ENCODE peak calls at places on chromosomes 13 and 19, in ten cellular contexts. V is uterus, W is K562, L is endothelial cell of umbilical vein, P is adrenal gland, M is bronchial epithelial cell, U is Caco-2, O is psoas muscle, F is AG09309, T is pancreas. Z is an unnamed sample.

GRCh38 chr13:110390572-110390971 is 83.5 kb downstream of the COL4A2 start:
- DNase-seq in L (no peak), V (no peak), U (no peak), W (no peak), M (peak), P (no peak), T (no peak), O (no peak), F (no peak), Z (peak)

GRCh38 chr13:78599911-78600310 is 3.4 kb downstream of the POU4F1 start:
- DNase-seq in T (no peak), W (no peak), F (no peak), L (no peak), V (no peak), P (no peak), M (no peak), U (no peak), O (no peak), Z (no peak)

GRCh38 chr19:3320354-3320670 is 46.1 kb upstream of the NFIC start:
- DNase-seq in T (no peak), F (no peak), U (no peak), V (no peak), P (no peak), W (no peak), L (no peak), M (no peak), O (no peak), Z (no peak)

GRCh38 chr13:44523176-44524017 is 52.7 kb downstream of the TSC22D1 start:
- DNase-seq in T (peak), V (no peak), W (peak), F (peak), O (no peak), P (no peak), L (peak), M (peak), U (no peak), Z (peak)

GRCh38 chr13:32669030-32669646 is 82.9 kb downstream of the PDS5B start:
- DNase-seq in W (peak), V (no peak), P (no peak), L (peak), U (no peak), O (no peak), T (no peak), M (peak), F (peak), Z (peak)

GRCh38 chr13:112447761-112448603 is 71.8 kb downstream of the SPACA7 start:
- DNase-seq in T (no peak), L (no peak), W (no peak), V (no peak), M (no peak), U (no peak), O (no peak), P (peak), F (no peak), Z (no peak)

GRCh38 chr19:5805465-5806132 is 732 bp downstream of the NRTN start:
- DNase-seq in W (peak), P (peak), M (no peak), F (no peak), T (peak), U (peak), V (no peak), L (peak), O (no peak), Z (peak)

GRCh38 chr19:40862785-40863184 is 12.5 kb upstream of the CYP2A6 start:
- DNase-seq in U (no peak), M (peak), O (no peak), W (peak), P (no peak), F (peak), L (no peak), V (no peak), T (no peak), Z (peak)

GRCh38 chr13:80040219-80040976 is 300.5 kb downstream of the SPRY2 start:
- DNase-seq in W (no peak), T (no peak), V (no peak), L (peak), F (peak), P (no peak), U (no peak), M (peak), O (no peak), Z (peak)

GRCh38 chr13:99150575-99151370 is 49.9 kb upstream of the UBAC2 start:
- DNase-seq in L (no peak), W (no peak), M (peak), F (peak), V (no peak), U (no peak), P (no peak), T (no peak), O (no peak), Z (peak)

GRCh38 chr13:52701728-52702480 is 37.7 kb downstream of the CNMD start:
- DNase-seq in M (no peak), L (peak), F (no peak), T (no peak), P (no peak), V (no peak), W (peak), O (no peak), U (no peak), Z (no peak)

GRCh38 chr13:50993371-50993770 is 83.8 kb downstream of the RNASEH2B start:
- DNase-seq in L (no peak), M (no peak), T (no peak), P (no peak), U (peak), F (no peak), W (no peak), V (no peak), O (no peak), Z (no peak)

GRCh38 chr19:9940778-9941177 is 4.5 kb upstream of the OLFM2 start:
- DNase-seq in T (no peak), L (no peak), F (no peak), O (no peak), W (no peak), U (no peak), M (no peak), P (no peak), V (no peak), Z (no peak)

GRCh38 chr19:10086032-10086903 is at the start of gene SHFL:
- DNase-seq in M (peak), L (peak), V (peak), O (peak), P (peak), F (no peak), U (no peak), W (peak), T (peak), Z (peak)

GRCh38 chr13:109884462-109884861 is 98.1 kb upstream of the IRS2 start:
- DNase-seq in W (no peak), F (no peak), O (no peak), T (no peak), U (no peak), V (no peak), P (no peak), L (no peak), M (no peak), Z (no peak)

GRCh38 chr13:24081388-24081787 is 79.1 kb upstream of the SPATA13 start:
- DNase-seq in V (no peak), O (no peak), W (no peak), P (peak), L (no peak), F (no peak), M (no peak), T (no peak), U (no peak), Z (no peak)

GRCh38 chr19:31674503-31675186 is 325.4 kb upstream of the TSHZ3 start:
- DNase-seq in M (no peak), P (no peak), W (no peak), O (no peak), U (no peak), F (no peak), L (no peak), V (no peak), T (no peak), Z (no peak)

GRCh38 chr19:10505583-10506229 is 2.5 kb upstream of the KEAP1 start:
- DNase-seq in U (peak), W (peak), V (peak), T (peak), O (peak), M (peak), P (peak), F (no peak), L (peak), Z (peak)

GRCh38 chr19:52735734-52736133 is 890 bp upstream of the ZNF611 start:
- DNase-seq in M (peak), V (peak), U (peak), F (no peak), O (peak), T (peak), W (no peak), P (peak), L (peak), Z (peak)

GRCh38 chr19:11092181-11092538 is 2.9 kb downstream of the LDLR start:
- DNase-seq in W (no peak), P (no peak), V (no peak), M (peak), F (no peak), U (no peak), L (peak), T (no peak), O (no peak), Z (peak)

GRCh38 chr13:107865643-107866006 is 349.7 kb downstream of the LIG4 start:
- DNase-seq in V (no peak), U (no peak), F (no peak), L (no peak), T (no peak), P (no peak), M (no peak), W (peak), O (no peak), Z (peak)

GRCh38 chr13:23671367-23671766 is 101.2 kb downstream of the TNFRSF19 start:
- DNase-seq in O (no peak), P (no peak), U (no peak), F (peak), V (no peak), T (no peak), L (no peak), W (no peak), M (no peak), Z (peak)

GRCh38 chr13:109785141-109785891 is 1.1 kb downstream of the IRS2 start:
- DNase-seq in F (no peak), T (peak), W (no peak), M (no peak), V (peak), U (peak), O (peak), L (peak), P (peak), Z (peak)

GRCh38 chr13:91468301-91468700 is 69.9 kb downstream of the GPC5 start:
- DNase-seq in T (no peak), F (no peak), L (no peak), U (peak), P (no peak), M (peak), W (no peak), V (no peak), O (no peak), Z (no peak)

GRCh38 chr19:11931051-11931450 is 6.1 kb downstream of the ZNF700 start:
- DNase-seq in P (no peak), M (no peak), W (no peak), U (no peak), L (no peak), T (no peak), O (no peak), F (no peak), V (no peak), Z (peak)

GRCh38 chr13:79018166-79018565 is 359.2 kb upstream of the OBI1 start:
- DNase-seq in L (no peak), T (no peak), W (no peak), V (no peak), O (no peak), F (no peak), P (no peak), U (no peak), M (peak), Z (no peak)

GRCh38 chr13:103471896-103472295 is 405.7 kb upstream of the SLC10A2 start:
- DNase-seq in V (no peak), T (no peak), U (no peak), F (no peak), M (no peak), P (no peak), O (no peak), W (no peak), L (no peak), Z (no peak)

GRCh38 chr13:45101327-45102018 is 18.8 kb upstream of the GTF2F2 start:
- DNase-seq in W (no peak), M (no peak), P (no peak), L (no peak), V (no peak), F (no peak), U (no peak), O (no peak), T (no peak), Z (no peak)

GRCh38 chr19:34676697-34677385 is at the start of gene SCGB2B2:
- DNase-seq in F (peak), U (peak), L (no peak), P (peak), M (no peak), V (no peak), W (no peak), T (peak), O (no peak), Z (no peak)

GRCh38 chr13:113393572-113394503 is 29.9 kb upstream of the GRTP1 start:
- DNase-seq in W (peak), T (peak), L (peak), M (peak), F (no peak), U (peak), V (peak), P (peak), O (peak), Z (peak)

GRCh38 chr13:23828086-23828485 is 61.1 kb downstream of the MIPEP start:
- DNase-seq in M (no peak), P (no peak), U (no peak), F (no peak), L (no peak), O (no peak), T (no peak), W (no peak), V (no peak), Z (peak)

DNA sequence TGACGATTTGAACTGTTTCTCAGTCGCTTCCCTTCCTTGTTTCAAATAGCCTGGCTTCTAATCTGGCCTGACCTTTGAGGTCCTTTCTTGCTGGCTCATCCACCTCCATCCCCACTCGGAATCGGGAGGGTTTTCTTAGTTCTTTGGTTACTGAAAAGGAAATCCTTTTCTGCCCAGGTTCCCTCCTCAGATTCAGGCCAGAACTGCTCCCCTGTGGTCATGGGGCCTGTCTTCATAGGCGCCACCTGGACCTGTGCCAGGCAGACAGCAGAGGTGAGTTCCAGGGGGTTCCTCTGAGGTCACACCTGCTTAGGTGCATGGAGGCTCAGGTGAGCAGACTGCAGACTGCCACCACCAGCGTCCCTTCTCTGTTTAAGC is 62.4 kb downstream of the AKAP11 start:
- DNase-seq in M (no peak), U (no peak), O (no peak), P (no peak), L (no peak), V (no peak), T (no peak), W (no peak), F (no peak), Z (no peak)
- TF ChIP-seq CTCF in M (no peak), U (no peak), O (no peak), P (no peak), L (no peak), V (no peak), T (no peak), W (no peak), F (no peak), Z (no peak)

GRCh38 chr13:27372896-27373295 is 51.5 kb upstream of the GTF3A start:
- DNase-seq in M (no peak), L (no peak), V (no peak), P (no peak), U (peak), T (peak), O (no peak), F (no peak), W (no peak), Z (no peak)

GRCh38 chr13:27375686-27376326 is 48.6 kb upstream of the GTF3A start:
- DNase-seq in U (peak), P (peak), T (peak), V (peak), F (no peak), W (peak), O (peak), M (peak), L (peak), Z (peak)

GRCh38 chr13:27374126-27374613 is 50.2 kb upstream of the GTF3A start:
- DNase-seq in P (no peak), F (no peak), U (no peak), V (no peak), M (no peak), L (no peak), T (peak), W (no peak), O (no peak), Z (no peak)

GRCh38 chr13:27371932-27372331 is 52.5 kb upstream of the GTF3A start:
- DNase-seq in T (peak), P (no peak), M (no peak), V (no peak), L (no peak), U (no peak), F (no peak), O (no peak), W (no peak), Z (no peak)

GRCh38 chr13:27374650-27375049 is 49.8 kb upstream of the GTF3A start:
- DNase-seq in T (peak), M (peak), U (peak), W (peak), P (peak), L (peak), F (peak), O (peak), V (peak), Z (peak)
- H3K4me3 ChIP-seq in T (peak), M (no peak), U (no peak), W (no peak), P (no peak), L (no peak), F (no peak), O (no peak), V (no peak), Z (no peak)

GRCh38 chr19:48123907-48124675 is 13.5 kb upstream of the PLA2G4C start:
- DNase-seq in F (peak), U (peak), O (no peak), T (no peak), M (peak), W (no peak), L (peak), P (no peak), V (no peak), Z (peak)
- TF ChIP-seq CTCF in F (peak), U (peak), O (no peak), T (no peak), M (peak), W (no peak), L (peak), P (no peak), V (no peak), Z (peak)

GRCh38 chr19:48615145-48616040 is 517 bp upstream of the FAM83E start:
- DNase-seq in L (no peak), T (no peak), U (no peak), F (no peak), P (peak), W (no peak), V (no peak), O (no peak), M (no peak), Z (no peak)

GRCh38 chr19:48617146-48617937 is 1.6 kb downstream of the RPL18 start:
- DNase-seq in F (no peak), P (peak), M (no peak), L (no peak), V (no peak), T (no peak), O (no peak), W (no peak), U (no peak), Z (no peak)

GRCh38 chr19:48618278-48618915 is 581 bp downstream of the RPL18 start:
- DNase-seq in U (no peak), W (no peak), V (no peak), P (peak), O (no peak), M (no peak), F (no peak), T (no peak), L (no peak), Z (no peak)

GRCh38 chr19:48616041-48616436 is 1.2 kb upstream of the FAM83E start:
- DNase-seq in U (peak), M (no peak), W (no peak), O (no peak), P (peak), F (no peak), L (no peak), T (no peak), V (no peak), Z (no peak)

DNA sequence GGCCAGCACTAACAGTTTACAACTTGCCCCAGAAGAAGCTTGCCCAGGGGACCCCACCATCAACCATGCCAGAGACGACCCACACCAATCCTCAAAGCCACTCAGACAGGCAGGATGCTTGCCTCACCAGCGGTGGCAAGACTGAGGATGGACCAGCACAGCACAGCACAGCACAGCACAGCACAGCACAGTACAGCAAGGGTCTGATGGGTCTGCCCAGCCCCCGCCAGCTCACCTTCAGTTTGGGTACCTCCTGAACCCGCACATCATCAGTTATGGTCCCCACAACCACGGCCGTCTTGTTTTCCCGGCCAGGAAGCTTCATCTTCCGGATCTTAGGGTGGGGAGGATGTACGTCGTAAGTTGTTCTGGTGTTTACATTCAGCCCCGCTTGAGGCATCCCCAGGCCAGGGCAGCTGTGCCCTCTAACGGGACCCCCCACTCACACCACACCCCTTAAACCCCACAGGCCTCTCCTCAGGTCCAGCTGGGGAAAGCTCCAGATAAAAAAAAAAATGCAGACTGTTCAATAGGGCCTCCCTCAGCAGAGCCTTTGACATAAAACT is 1.7 kb upstream of the FAM83E start:
- DNase-seq in U (no peak), T (no peak), W (no peak), V (no peak), O (no peak), M (no peak), L (no peak), F (no peak), P (peak), Z (no peak)
- H3K4me3 ChIP-seq in U (no peak), T (no peak), W (peak), V (no peak), O (peak), M (no peak), L (no peak), F (peak), P (no peak), Z (peak)

DNA sequence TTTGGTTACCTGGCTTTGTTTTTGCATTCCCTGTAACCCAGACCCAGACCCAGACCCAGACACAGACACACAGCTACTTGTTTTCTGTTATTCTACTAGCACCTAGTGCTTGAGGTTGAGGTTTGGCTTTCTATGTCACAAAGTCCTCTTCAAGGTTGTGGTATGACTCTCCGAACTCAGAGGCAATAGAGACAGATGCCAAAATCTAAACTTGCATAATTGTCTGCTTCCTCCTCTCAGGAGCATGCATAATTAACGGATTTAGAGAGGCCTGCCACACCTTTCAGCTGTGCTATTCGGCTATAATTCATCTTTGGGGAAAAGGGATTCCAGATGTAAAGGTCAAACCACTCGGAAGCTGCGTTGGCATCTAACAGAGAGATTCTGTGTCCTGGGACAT is 193.8 kb downstream of the TDRD3 start:
- DNase-seq in M (no peak), O (no peak), P (no peak), V (no peak), F (no peak), L (no peak), T (no peak), W (no peak), U (no peak), Z (no peak)
- TF ChIP-seq CTCF in M (no peak), O (no peak), P (no peak), V (no peak), F (no peak), L (no peak), T (no peak), W (no peak), U (no peak), Z (no peak)

GRCh38 chr13:20988909-20989735 is 72.3 kb downstream of the LATS2 start:
- DNase-seq in M (no peak), T (no peak), P (no peak), U (no peak), F (no peak), V (no peak), O (no peak), W (no peak), L (no peak), Z (no peak)

GRCh38 chr13:20988033-20988908 is 73.1 kb downstream of the LATS2 start:
- DNase-seq in T (no peak), U (no peak), V (no peak), L (no peak), P (no peak), W (no peak), O (no peak), F (no peak), M (no peak), Z (no peak)

GRCh38 chr13:20991741-20992520 is 69.5 kb downstream of the LATS2 start:
- DNase-seq in V (no peak), L (no peak), O (no peak), W (no peak), T (no peak), U (no peak), F (no peak), P (no peak), M (no peak), Z (no peak)

GRCh38 chr13:20990910-20991525 is 70.4 kb downstream of the LATS2 start:
- DNase-seq in P (no peak), M (no peak), L (no peak), U (no peak), W (no peak), T (no peak), V (no peak), O (no peak), F (no peak), Z (no peak)

GRCh38 chr13:20989883-20990282 is 71.5 kb downstream of the LATS2 start:
- DNase-seq in P (no peak), T (no peak), F (no peak), U (no peak), L (no peak), O (no peak), W (no peak), V (no peak), M (no peak), Z (no peak)
- H3K4me3 ChIP-seq in P (no peak), T (no peak), F (no peak), U (no peak), L (no peak), O (no peak), W (no peak), V (no peak), M (no peak), Z (no peak)

GRCh38 chr19:58123354-58123753 is 25.3 kb upstream of the ZSCAN18 start:
- DNase-seq in F (no peak), W (no peak), P (no peak), O (no peak), M (no peak), U (no peak), T (no peak), L (no peak), V (no peak), Z (no peak)
- TF ChIP-seq CTCF in F (no peak), W (no peak), P (no peak), O (no peak), M (no peak), U (no peak), T (no peak), L (no peak), V (no peak), Z (no peak)

Z was measured in fibroblast of villous mesenchyme.